ENCODE peak calls at places on chromosomes 4 and X, in five cellular contexts. O is fibroblast of villous mesenchyme, H is fibroblast of mammary gland, P is AG10803, E is mammary epithelial cell. C is an unnamed sample.

GRCh38 chr4:184153781-184154542 is 63.7 kb downstream of the ENPP6 start:
- DNase-seq in O (no peak), E (no peak), P (no peak), H (no peak), C (no peak)

GRCh38 chr4:20624783-20625364 is 75.4 kb upstream of the PACRGL start:
- DNase-seq in E (peak), P (peak), O (no peak), H (no peak), C (peak)

GRCh38 chr4:74038161-74039064 is at the start of gene CXCL3:
- DNase-seq in E (peak), H (peak), P (peak), O (peak), C (peak)

GRCh38 chrX:147917700-147918694 is 6.3 kb downstream of the FMR1 start:
- DNase-seq in H (peak), P (peak), E (no peak), O (no peak), C (no peak)

GRCh38 chr4:129342820-129343219 is 246.9 kb downstream of the C4orf33 start:
- DNase-seq in O (peak), P (peak), E (peak), H (peak), C (peak)

GRCh38 chr4:100870940-100871772 is 353.3 kb upstream of the EMCN start:
- DNase-seq in H (no peak), E (peak), O (no peak), P (no peak), C (peak)

GRCh38 chr4:52977252-52977651 is 115.1 kb downstream of the RASL11B start:
- DNase-seq in H (no peak), E (no peak), P (no peak), O (no peak), C (no peak)

GRCh38 chrX:75301060-75301459 is 27.2 kb downstream of the UPRT start:
- DNase-seq in E (no peak), O (peak), H (no peak), P (no peak), C (no peak)

GRCh38 chr4:83320548-83320947 is 14.1 kb downstream of the HPSE start:
- DNase-seq in P (peak), O (no peak), E (peak), H (peak), C (peak)

GRCh38 chrX:31098081-31098480 is 26.2 kb upstream of the FTHL17 start:
- DNase-seq in H (no peak), O (no peak), P (no peak), E (no peak), C (no peak)

GRCh38 chr4:38493068-38493467 is 170.9 kb upstream of the KLF3 start:
- DNase-seq in E (no peak), O (no peak), P (no peak), H (no peak), C (no peak)

GRCh38 chrX:17564689-17565409 is 172.4 kb upstream of the SCML1 start:
- DNase-seq in O (peak), E (peak), P (peak), H (peak), C (peak)

GRCh38 chr4:123444298-123444731 is 47.7 kb downstream of the SPRY1 start:
- DNase-seq in P (no peak), O (peak), E (no peak), H (peak), C (no peak)

GRCh38 chr4:5708171-5708828 is at the start of gene EVC2:
- DNase-seq in O (peak), E (peak), P (peak), H (peak), C (peak)

GRCh38 chrX:99078301-99078700 is 1331.8 kb downstream of the PCDH19 start:
- DNase-seq in H (peak), P (no peak), E (no peak), O (peak), C (peak)

GRCh38 chr4:172865531-172866127 is 303.0 kb upstream of the GALNT7 start:
- DNase-seq in H (no peak), O (no peak), E (no peak), P (no peak), C (no peak)

GRCh38 chrX:104419211-104419610 is 146.8 kb upstream of the IL1RAPL2 start:
- DNase-seq in O (peak), P (no peak), E (peak), H (no peak), C (peak)

GRCh38 chrX:153381684-153382532 is 19.2 kb downstream of the PNMA6E start:
- DNase-seq in H (peak), P (peak), O (peak), E (peak), C (peak)

GRCh38 chr4:140260227-140260626 is 106.2 kb upstream of the MAML3 start:
- DNase-seq in H (peak), P (peak), E (peak), O (peak), C (peak)

DNA sequence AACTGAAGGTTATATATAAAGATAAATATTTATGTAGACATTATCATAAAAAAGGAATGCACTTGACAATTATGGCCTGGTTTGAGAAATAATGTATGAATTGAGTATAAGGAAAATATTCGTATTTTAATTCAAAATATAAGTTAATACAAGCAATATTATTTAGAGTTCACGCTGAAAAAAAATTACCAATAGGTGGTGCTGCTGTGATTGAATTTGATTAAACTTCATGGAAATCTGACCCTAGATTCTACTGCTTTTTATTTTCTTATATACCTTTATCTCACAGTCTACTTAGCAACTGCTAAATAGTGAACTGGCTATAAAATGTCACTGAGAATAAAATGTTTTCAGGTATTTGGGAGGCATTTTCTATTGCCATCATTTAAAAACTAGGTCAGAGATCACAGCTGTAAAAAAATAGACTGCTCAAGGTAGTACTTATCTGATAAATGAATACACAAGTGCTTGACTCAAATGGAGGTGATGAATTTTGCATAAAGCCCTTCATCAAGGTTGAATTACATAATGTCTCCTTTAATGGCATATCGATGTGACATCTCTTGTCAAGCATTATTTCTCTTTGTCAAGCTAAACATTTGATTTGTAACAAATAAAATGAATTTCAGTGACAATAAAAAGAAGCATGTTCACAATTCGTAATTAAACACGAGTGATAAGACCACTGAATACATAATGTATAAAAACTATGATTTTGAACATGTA is 1638.8 kb upstream of the PCDH7 start:
- DNase-seq in O (peak), H (peak), P (no peak), E (no peak), C (peak)
- TF ChIP-seq CTCF in O (peak), H (peak), P (no peak), E (no peak), C (peak)

DNA sequence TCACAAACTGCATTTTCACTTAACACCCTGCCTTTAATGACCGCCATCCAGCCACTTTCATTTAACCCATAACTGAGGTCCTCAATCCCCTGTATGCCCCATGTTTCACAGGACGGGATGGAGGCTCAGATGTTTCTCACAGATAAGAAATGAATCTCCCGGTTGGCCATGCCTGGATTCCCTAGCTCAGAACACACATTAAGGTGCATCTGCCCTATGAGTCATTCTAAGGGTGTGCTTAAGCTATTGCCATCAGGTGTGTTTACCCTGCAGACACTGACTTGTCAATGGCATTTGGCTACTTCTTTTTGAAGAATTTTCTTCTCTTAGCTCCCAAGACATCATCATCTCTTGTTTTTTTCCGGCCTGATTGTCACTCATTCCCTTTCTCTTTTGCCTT is 222.6 kb upstream of the SMIM31 start:
- DNase-seq in H (no peak), E (peak), P (no peak), O (no peak), C (peak)
- TF ChIP-seq CTCF in H (no peak), E (no peak), P (no peak), O (no peak), C (no peak)

DNA sequence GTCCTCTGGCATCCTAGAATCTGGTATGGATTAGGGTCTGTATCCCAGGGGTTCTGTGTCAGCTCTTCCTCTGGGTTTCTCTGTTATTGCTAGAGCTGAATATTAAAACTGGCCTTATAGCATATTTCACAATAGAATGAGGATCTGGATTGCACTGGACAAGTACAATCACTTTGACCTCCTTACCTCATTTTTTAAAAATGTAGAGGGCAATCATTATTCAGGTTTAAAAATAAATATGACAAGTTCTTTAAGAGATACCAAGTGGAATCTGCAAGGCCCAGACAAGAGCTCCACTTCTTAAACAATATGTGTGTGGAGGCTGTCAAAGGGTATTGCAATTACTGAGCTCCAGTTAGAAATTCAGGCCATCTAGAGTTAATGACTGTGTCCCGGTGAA is 1.4 kb downstream of the PALLD start:
- DNase-seq in O (no peak), P (no peak), H (peak), E (no peak), C (no peak)
- TF ChIP-seq CTCF in O (no peak), P (no peak), H (no peak), E (no peak), C (no peak)

GRCh38 chr4:3136454-3136853 is 62.0 kb downstream of the HTT start:
- DNase-seq in H (peak), O (peak), P (no peak), E (no peak), C (peak)
- TF ChIP-seq CTCF in H (peak), O (peak), P (peak), E (peak), C (peak)

DNA sequence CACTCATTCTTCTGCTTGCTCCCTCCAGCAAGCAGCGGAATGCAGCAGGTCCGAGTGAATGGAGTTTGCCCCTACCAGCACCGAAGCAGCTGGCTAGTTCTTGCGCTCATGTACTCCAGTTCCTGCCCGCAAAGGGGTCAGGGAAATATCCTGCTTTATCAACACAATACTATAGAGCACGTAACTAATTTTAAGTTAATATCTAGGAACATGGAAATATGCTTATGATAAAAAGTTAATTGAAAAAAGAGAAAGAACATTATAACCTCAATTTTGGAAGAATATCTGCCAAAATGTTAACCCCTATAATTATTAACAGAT is 195.6 kb downstream of the SNCA start:
- DNase-seq in E (no peak), P (no peak), H (no peak), O (no peak), C (no peak)
- TF ChIP-seq CTCF in E (no peak), P (no peak), H (no peak), O (no peak), C (no peak)

GRCh38 chrX:16212436-16212835 is 45.2 kb downstream of the MAGEB17 start:
- DNase-seq in E (no peak), P (no peak), O (peak), H (peak), C (peak)
- TF ChIP-seq CTCF in E (peak), P (peak), O (peak), H (peak), C (peak)

DNA sequence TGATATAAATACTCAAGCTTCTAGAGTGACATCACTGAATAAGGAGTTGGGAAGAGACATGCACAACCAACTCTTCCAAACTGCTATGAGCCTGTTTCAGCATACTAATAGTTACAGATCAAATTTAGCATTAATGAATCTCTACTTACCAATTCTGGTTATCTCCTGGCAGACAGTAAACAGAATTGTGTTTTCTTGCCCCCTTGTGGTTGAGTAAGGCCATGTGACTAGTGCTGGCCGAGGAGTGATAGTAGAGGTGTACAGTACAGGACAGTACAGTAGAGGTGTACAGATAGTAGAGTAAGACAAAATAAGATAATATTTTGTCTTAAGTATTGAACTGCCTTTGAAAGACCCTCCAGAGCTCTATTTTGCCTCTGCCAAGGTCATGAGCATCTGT is 681.4 kb downstream of the GABRG1 start:
- DNase-seq in P (no peak), E (peak), H (peak), O (no peak), C (peak)
- TF ChIP-seq CTCF in P (no peak), E (peak), H (peak), O (peak), C (peak)

C was measured in MCF 10A.